ENCODE peak calls at places on chromosomes 5 and 9, in five cellular contexts. One of them, this sample, is unnamed.

GRCh38 chr5:153476767-153477166 is 13.7 kb upstream of the GRIA1 start:
- DNase-seq in tibial nerve: no peak
- DNase-seq in ovary: no peak
- DNase-seq in breast epithelium: no peak
- DNase-seq in heart left ventricle: no peak
- DNase-seq in this sample: no peak

GRCh38 chr9:111068816-111069215 is 30.5 kb upstream of the LPAR1 start:
- DNase-seq in tibial nerve: no peak
- DNase-seq in ovary: no peak
- DNase-seq in breast epithelium: no peak
- DNase-seq in heart left ventricle: no peak
- DNase-seq in this sample: no peak

GRCh38 chr9:68643901-68644809 is 60.9 kb upstream of the PIP5K1B start:
- DNase-seq in tibial nerve: no peak
- DNase-seq in ovary: no peak
- DNase-seq in breast epithelium: no peak
- DNase-seq in heart left ventricle: no peak
- DNase-seq in this sample: no peak

GRCh38 chr5:64876203-64876602 is 107.5 kb downstream of the CWC27 start:
- DNase-seq in tibial nerve: no peak
- DNase-seq in ovary: no peak
- DNase-seq in breast epithelium: no peak
- DNase-seq in heart left ventricle: no peak
- DNase-seq in this sample: no peak

GRCh38 chr9:116646661-116647514 is 40.2 kb upstream of the TRIM32 start:
- DNase-seq in tibial nerve: no peak
- DNase-seq in ovary: no peak
- DNase-seq in breast epithelium: no peak
- DNase-seq in heart left ventricle: no peak
- DNase-seq in this sample: no peak

GRCh38 chr5:126301056-126301455 is 122.2 kb upstream of the GRAMD2B start:
- DNase-seq in tibial nerve: no peak
- DNase-seq in ovary: no peak
- DNase-seq in breast epithelium: no peak
- DNase-seq in heart left ventricle: no peak
- DNase-seq in this sample: no peak

GRCh38 chr9:134321571-134321930 is 4.7 kb upstream of the RXRA start:
- DNase-seq in tibial nerve: no peak
- DNase-seq in ovary: no peak
- DNase-seq in breast epithelium: no peak
- DNase-seq in heart left ventricle: peak
- DNase-seq in this sample: no peak

GRCh38 chr5:178370102-178370501 is 137.5 kb upstream of the PHYKPL start:
- DNase-seq in tibial nerve: no peak
- DNase-seq in ovary: no peak
- DNase-seq in breast epithelium: no peak
- DNase-seq in heart left ventricle: peak
- DNase-seq in this sample: no peak

GRCh38 chr5:116528519-116529234 is 45.9 kb downstream of the SEMA6A start:
- DNase-seq in tibial nerve: no peak
- DNase-seq in ovary: no peak
- DNase-seq in breast epithelium: no peak
- DNase-seq in heart left ventricle: no peak
- DNase-seq in this sample: no peak

GRCh38 chr9:130172858-130173461 is 756 bp downstream of the NCS1 start:
- DNase-seq in tibial nerve: no peak
- DNase-seq in ovary: peak
- DNase-seq in breast epithelium: no peak
- DNase-seq in heart left ventricle: no peak
- DNase-seq in this sample: no peak

GRCh38 chr5:177429248-177430045 is 3.0 kb downstream of the GRK6 start:
- DNase-seq in tibial nerve: peak
- DNase-seq in ovary: no peak
- DNase-seq in breast epithelium: no peak
- DNase-seq in heart left ventricle: peak
- DNase-seq in this sample: no peak

GRCh38 chr5:139671096-139671841 is 23.1 kb downstream of the CXXC5 start:
- DNase-seq in tibial nerve: no peak
- DNase-seq in ovary: no peak
- DNase-seq in breast epithelium: no peak
- DNase-seq in heart left ventricle: no peak
- DNase-seq in this sample: no peak

GRCh38 chr9:3578786-3579185 is 53.0 kb upstream of the RFX3 start:
- DNase-seq in tibial nerve: no peak
- DNase-seq in ovary: no peak
- DNase-seq in breast epithelium: no peak
- DNase-seq in heart left ventricle: no peak
- DNase-seq in this sample: no peak

GRCh38 chr5:158382473-158382872 is 523.5 kb upstream of the CLINT1 start:
- DNase-seq in tibial nerve: peak
- DNase-seq in ovary: peak
- DNase-seq in breast epithelium: no peak
- DNase-seq in heart left ventricle: peak
- DNase-seq in this sample: peak

GRCh38 chr5:169071-169727 is 22.1 kb upstream of the LRRC14B start:
- DNase-seq in tibial nerve: peak
- DNase-seq in ovary: peak
- DNase-seq in breast epithelium: peak
- DNase-seq in heart left ventricle: peak
- DNase-seq in this sample: no peak

GRCh38 chr5:8845316-8845715 is 700.6 kb downstream of the SEMA5A start:
- DNase-seq in tibial nerve: no peak
- DNase-seq in ovary: no peak
- DNase-seq in breast epithelium: no peak
- DNase-seq in heart left ventricle: no peak
- DNase-seq in this sample: no peak

GRCh38 chr5:65926893-65927292 is 518 bp downstream of the ERBIN start:
- DNase-seq in tibial nerve: no peak
- DNase-seq in ovary: no peak
- DNase-seq in breast epithelium: no peak
- DNase-seq in heart left ventricle: no peak
- DNase-seq in this sample: peak

GRCh38 chr5:12242960-12243888 is 339.0 kb upstream of the CTNND2 start:
- DNase-seq in tibial nerve: no peak
- DNase-seq in ovary: no peak
- DNase-seq in breast epithelium: no peak
- DNase-seq in heart left ventricle: no peak
- DNase-seq in this sample: no peak

GRCh38 chr5:69431424-69432303 is 16.7 kb downstream of the MARVELD2 start:
- DNase-seq in tibial nerve: no peak
- DNase-seq in ovary: no peak
- DNase-seq in breast epithelium: no peak
- DNase-seq in heart left ventricle: no peak
- DNase-seq in this sample: no peak

DNA sequence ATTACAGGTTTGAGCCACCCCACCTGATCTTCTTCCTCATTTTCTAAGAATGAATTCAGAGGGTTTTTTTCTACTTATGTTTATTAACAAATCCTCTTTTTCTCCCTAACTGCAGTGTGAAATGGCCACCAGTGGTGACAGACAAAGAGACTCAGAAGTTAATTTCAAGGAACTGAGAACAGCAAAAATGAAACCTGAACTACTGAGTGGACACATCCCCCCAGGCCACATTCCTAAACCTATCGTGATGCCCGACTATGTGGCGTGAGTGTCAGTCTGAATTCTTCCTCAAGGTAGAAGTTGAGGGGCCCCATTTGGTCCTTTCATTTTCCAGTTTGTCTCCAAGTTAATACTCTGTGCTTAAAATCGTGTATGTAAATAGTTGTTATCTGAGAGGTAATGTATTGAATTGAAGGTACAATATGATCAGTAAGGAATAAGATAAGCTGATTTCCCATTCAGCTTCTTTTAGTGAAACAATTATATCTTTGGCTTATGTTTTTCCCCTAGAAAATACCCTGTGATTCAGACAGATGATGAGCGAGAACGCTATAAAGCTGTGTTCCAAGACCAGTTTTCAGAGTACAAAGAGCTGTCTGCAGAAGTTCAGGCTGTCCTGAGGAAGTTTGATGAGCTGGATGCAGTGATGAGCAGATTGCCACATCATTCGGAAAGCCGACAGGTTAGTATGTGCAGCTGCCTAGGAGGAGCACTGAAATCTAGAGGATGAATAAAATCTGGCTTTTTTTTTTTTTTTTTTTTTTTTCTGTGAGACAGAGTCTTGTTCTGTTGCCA is 17.7 kb downstream of the MARVELD2 start:
- DNase-seq in tibial nerve: no peak
- DNase-seq in ovary: no peak
- DNase-seq in breast epithelium: no peak
- DNase-seq in heart left ventricle: no peak
- DNase-seq in this sample: no peak
- TF ChIP-seq POLR2A in tibial nerve: no peak
- TF ChIP-seq POLR2A in ovary: no peak
- TF ChIP-seq POLR2A in breast epithelium: no peak
- TF ChIP-seq POLR2A in heart left ventricle: no peak
- TF ChIP-seq POLR2A in this sample: no peak

DNA sequence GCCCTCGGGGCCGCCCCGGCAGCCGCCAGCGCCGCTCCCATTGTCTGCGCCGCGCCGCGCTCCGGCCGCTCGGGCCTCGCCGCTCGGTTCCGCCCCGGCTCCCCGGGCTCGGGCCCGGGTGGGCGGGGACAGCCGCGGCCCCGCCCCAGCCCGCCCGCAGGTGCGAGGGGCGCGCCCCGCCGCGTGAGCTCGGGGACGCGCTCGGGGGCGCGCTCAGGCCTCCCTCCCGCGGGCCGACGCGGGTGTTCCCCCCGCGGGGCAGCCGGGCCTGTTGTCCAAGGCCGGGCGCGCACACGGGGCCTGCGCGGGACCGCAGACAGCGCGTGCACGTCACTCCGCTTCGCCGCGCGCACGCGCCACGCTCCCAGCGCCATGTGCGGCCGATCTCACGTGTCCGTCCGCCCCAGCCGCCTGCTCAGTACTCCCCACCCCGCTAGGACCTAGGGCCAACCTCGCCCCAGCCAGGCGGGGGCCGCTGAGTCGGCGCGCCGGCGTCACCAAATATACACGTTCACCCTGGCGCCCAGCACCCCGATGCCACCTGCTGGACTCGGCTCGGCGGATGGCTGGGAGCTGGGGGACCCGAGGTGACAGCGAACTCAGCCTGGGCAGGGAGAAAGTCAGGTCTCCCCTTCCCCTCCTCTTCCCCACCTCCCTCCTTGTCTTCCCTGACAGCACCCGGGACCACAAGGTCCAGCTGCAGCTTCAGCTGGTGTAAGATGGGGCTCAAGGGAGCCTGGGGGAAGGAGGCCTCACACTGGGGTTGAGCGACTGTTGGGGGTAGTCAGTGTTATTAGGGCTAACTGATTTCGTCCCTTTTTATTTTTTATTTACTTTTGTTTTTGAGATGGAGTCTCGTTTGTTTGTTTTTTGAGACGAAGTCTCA is 14.3 kb downstream of the GBGT1 start:
- DNase-seq in tibial nerve: peak
- DNase-seq in ovary: peak
- DNase-seq in breast epithelium: peak
- DNase-seq in heart left ventricle: peak
- DNase-seq in this sample: peak
- TF ChIP-seq POLR2A in tibial nerve: peak
- TF ChIP-seq POLR2A in ovary: peak
- TF ChIP-seq POLR2A in breast epithelium: peak
- TF ChIP-seq POLR2A in heart left ventricle: peak
- TF ChIP-seq POLR2A in this sample: peak

DNA sequence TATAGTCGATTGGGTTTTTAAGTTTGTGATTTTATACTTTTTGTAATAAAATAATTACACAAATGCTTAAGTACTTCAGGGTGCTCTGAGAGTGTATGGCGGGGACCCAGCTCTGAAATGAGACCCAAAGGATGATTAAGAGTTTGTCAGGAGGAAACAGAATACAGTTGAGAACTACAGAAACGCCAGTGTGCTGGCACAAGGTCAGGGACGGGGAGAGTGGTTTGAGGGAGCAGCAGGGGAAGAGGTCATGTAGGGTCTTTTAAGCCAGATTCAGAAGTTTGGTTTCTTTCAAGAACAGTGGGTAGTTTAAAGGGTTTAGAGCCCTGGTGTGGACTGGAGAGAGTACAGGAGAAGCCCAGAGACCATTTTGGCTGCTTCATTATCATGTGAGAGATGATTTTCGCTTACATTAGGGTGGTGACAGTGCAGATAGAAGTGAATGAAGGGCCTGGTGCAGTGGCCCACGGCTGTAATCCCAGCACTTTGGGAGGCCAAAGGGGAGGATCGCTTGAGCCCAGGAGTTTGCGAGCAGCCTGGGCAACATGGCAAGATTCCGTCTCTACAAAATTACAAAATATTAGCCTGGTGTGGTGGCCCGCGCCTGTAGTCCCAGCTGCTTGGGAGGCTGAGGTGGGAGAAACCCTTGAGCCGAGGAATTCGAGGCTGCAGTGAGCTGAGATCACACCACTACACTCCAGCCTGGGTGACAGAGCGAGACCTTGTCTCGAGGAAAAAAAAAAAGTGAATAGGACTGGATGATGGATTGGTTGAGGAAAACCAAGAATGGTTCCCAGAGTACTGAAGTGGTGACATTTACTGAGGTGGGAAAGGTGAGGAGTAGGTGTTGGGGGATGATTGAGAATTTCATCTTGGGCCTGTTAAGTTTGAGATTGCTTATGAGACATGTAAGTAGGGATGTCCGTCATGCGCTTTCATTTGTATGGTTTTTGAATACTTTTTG is 1.4 kb upstream of the ETF1 start:
- DNase-seq in tibial nerve: no peak
- DNase-seq in ovary: peak
- DNase-seq in breast epithelium: no peak
- DNase-seq in heart left ventricle: no peak
- DNase-seq in this sample: no peak
- TF ChIP-seq POLR2A in tibial nerve: no peak
- TF ChIP-seq POLR2A in ovary: no peak
- TF ChIP-seq POLR2A in breast epithelium: no peak
- TF ChIP-seq POLR2A in heart left ventricle: no peak
- TF ChIP-seq POLR2A in this sample: no peak

DNA sequence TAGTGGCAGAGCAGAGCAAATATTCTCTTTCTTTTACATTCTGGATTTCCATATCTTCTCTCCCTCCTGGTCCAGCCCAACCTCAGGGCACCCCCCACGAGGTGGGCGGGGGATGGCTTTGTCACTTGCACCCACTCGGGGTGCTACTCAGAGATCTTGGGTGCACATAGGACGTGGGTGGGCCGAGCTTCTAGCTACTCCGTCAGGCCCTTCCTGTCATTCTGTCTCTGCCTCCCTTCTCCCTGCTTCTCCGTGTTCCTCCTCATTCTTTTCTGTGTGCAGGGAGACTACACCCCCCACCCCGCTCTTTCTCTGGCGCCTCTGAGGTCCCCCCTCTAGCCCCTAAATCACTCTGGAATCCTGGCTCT is 19.5 kb downstream of the PCDHGC5 start:
- DNase-seq in tibial nerve: no peak
- DNase-seq in ovary: peak
- DNase-seq in breast epithelium: no peak
- DNase-seq in heart left ventricle: no peak
- DNase-seq in this sample: no peak
- TF ChIP-seq POLR2A in tibial nerve: no peak
- TF ChIP-seq POLR2A in ovary: no peak
- TF ChIP-seq POLR2A in breast epithelium: no peak
- TF ChIP-seq POLR2A in heart left ventricle: no peak
- TF ChIP-seq POLR2A in this sample: no peak

GRCh38 chr9:72947987-72948465 is 4.8 kb downstream of the ALDH1A1 start:
- DNase-seq in tibial nerve: no peak
- DNase-seq in ovary: no peak
- DNase-seq in breast epithelium: no peak
- DNase-seq in heart left ventricle: no peak
- DNase-seq in this sample: no peak
- TF ChIP-seq POLR2A in tibial nerve: no peak
- TF ChIP-seq POLR2A in ovary: no peak
- TF ChIP-seq POLR2A in breast epithelium: no peak
- TF ChIP-seq POLR2A in heart left ventricle: no peak
- TF ChIP-seq POLR2A in this sample: no peak

GRCh38 chr5:43066799-43067741 is 27.0 kb upstream of the ANXA2R start:
- DNase-seq in tibial nerve: peak
- DNase-seq in ovary: peak
- DNase-seq in breast epithelium: peak
- DNase-seq in heart left ventricle: peak
- DNase-seq in this sample: peak
- TF ChIP-seq POLR2A in tibial nerve: peak
- TF ChIP-seq POLR2A in ovary: peak
- TF ChIP-seq POLR2A in breast epithelium: peak
- TF ChIP-seq POLR2A in heart left ventricle: no peak
- TF ChIP-seq POLR2A in this sample: peak

This sample was measured in prostate gland.